ENCODE peak calls at places on chromosomes 16 and 17, in seven cellular contexts. One of them, this sample, is unnamed.

GRCh38 chr16:83215417-83216001 is 588.7 kb downstream of the CDH13 start:
- DNase-seq in trophoblast cell: no peak
- DNase-seq in H1: peak
- DNase-seq in neuronal stem cell: peak
- DNase-seq in mesendoderm: peak
- DNase-seq in mesenchymal stem cell: peak
- DNase-seq in IMR-90: peak
- DNase-seq in this sample: peak

GRCh38 chr16:35743101-35743692 is 2283.8 kb downstream of the TP53TG3F start:
- DNase-seq in mesenchymal stem cell: no peak
- DNase-seq in mesendoderm: no peak
- DNase-seq in neuronal stem cell: no peak
- DNase-seq in trophoblast cell: no peak
- DNase-seq in H1: no peak
- DNase-seq in IMR-90: no peak
- DNase-seq in this sample: no peak

GRCh38 chr17:49728425-49728824 is 20.7 kb upstream of the SLC35B1 start:
- DNase-seq in IMR-90: no peak
- DNase-seq in trophoblast cell: no peak
- DNase-seq in mesendoderm: no peak
- DNase-seq in neuronal stem cell: no peak
- DNase-seq in H1: no peak
- DNase-seq in mesenchymal stem cell: no peak
- DNase-seq in this sample: no peak

GRCh38 chr17:59365383-59365981 is 34.0 kb downstream of the YPEL2 start:
- DNase-seq in IMR-90: no peak
- DNase-seq in neuronal stem cell: peak
- DNase-seq in mesenchymal stem cell: no peak
- DNase-seq in trophoblast cell: no peak
- DNase-seq in mesendoderm: peak
- DNase-seq in H1: no peak
- DNase-seq in this sample: no peak

GRCh38 chr17:21252289-21252874 is 828 bp downstream of the NATD1 start:
- DNase-seq in mesenchymal stem cell: no peak
- DNase-seq in IMR-90: no peak
- DNase-seq in H1: no peak
- DNase-seq in mesendoderm: no peak
- DNase-seq in neuronal stem cell: no peak
- DNase-seq in trophoblast cell: no peak
- DNase-seq in this sample: no peak

GRCh38 chr17:77100009-77100408 is 40.8 kb upstream of the SEC14L1 start:
- DNase-seq in neuronal stem cell: no peak
- DNase-seq in trophoblast cell: peak
- DNase-seq in mesenchymal stem cell: no peak
- DNase-seq in mesendoderm: no peak
- DNase-seq in IMR-90: no peak
- DNase-seq in H1: no peak
- DNase-seq in this sample: no peak

GRCh38 chr16:25691519-25692091 is at the start of gene HS3ST4:
- DNase-seq in H1: no peak
- DNase-seq in neuronal stem cell: peak
- DNase-seq in mesendoderm: peak
- DNase-seq in IMR-90: no peak
- DNase-seq in mesenchymal stem cell: no peak
- DNase-seq in trophoblast cell: no peak
- DNase-seq in this sample: peak

GRCh38 chr16:66205287-66206167 is 161.0 kb upstream of the CDH5 start:
- DNase-seq in neuronal stem cell: no peak
- DNase-seq in trophoblast cell: no peak
- DNase-seq in IMR-90: peak
- DNase-seq in mesenchymal stem cell: no peak
- DNase-seq in H1: no peak
- DNase-seq in mesendoderm: no peak
- DNase-seq in this sample: no peak

GRCh38 chr17:49616086-49616485 is 40.4 kb downstream of the NXPH3 start:
- DNase-seq in mesendoderm: peak
- DNase-seq in IMR-90: no peak
- DNase-seq in H1: no peak
- DNase-seq in trophoblast cell: no peak
- DNase-seq in neuronal stem cell: no peak
- DNase-seq in mesenchymal stem cell: no peak
- DNase-seq in this sample: no peak

GRCh38 chr17:17928422-17929386 is 43.5 kb downstream of the TOM1L2 start:
- DNase-seq in H1: no peak
- DNase-seq in neuronal stem cell: no peak
- DNase-seq in trophoblast cell: no peak
- DNase-seq in IMR-90: no peak
- DNase-seq in mesenchymal stem cell: no peak
- DNase-seq in mesendoderm: no peak
- DNase-seq in this sample: no peak

GRCh38 chr17:65830356-65830755 is 268.9 kb upstream of the AXIN2 start:
- DNase-seq in H1: no peak
- DNase-seq in mesenchymal stem cell: no peak
- DNase-seq in IMR-90: no peak
- DNase-seq in mesendoderm: no peak
- DNase-seq in neuronal stem cell: no peak
- DNase-seq in trophoblast cell: no peak
- DNase-seq in this sample: no peak

DNA sequence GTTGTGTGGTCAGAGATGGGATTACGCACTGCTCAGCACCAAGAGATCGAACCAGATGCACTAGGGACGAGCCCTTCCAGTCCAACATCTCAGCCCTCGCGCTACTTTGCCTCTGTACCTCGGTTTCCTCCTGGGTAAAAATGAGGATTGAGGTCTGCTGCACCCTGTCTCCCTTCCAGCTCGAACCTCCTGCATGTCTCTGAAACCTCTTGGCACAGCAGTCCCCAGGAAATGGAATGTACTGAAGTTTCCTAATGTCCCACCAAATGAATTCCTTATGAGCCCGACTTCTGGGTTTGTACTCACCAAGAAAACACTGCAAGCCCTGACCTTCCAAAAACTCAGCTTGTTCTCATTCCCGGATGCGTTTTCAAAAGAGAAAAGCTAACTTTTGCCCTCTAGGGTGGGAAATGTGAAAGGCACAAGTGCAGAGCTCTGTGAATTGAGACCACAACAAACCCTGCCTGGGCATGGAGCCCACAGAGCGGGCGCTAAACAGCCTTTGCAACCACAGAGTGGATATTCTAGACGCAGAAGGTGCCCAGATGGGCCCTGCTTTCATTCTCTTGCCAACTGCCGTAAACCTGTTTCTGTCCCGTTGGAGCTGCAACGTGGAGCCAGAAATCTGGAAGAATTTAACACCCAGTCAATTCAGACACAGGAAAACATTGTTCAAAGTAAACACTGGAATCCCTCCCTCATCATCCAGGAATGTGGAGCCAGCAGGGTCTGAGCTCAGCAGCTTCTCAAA is 10.3 kb downstream of the CDRT4 start:
- DNase-seq in trophoblast cell: no peak
- DNase-seq in H1: no peak
- DNase-seq in mesenchymal stem cell: peak
- DNase-seq in mesendoderm: peak
- DNase-seq in IMR-90: peak
- DNase-seq in neuronal stem cell: no peak
- DNase-seq in this sample: no peak
- H2BK5ac ChIP-seq in trophoblast cell: no peak
- H2BK5ac ChIP-seq in H1: no peak
- H2BK5ac ChIP-seq in mesenchymal stem cell: no peak
- H2BK5ac ChIP-seq in mesendoderm: no peak
- H2BK5ac ChIP-seq in IMR-90: peak
- H2BK5ac ChIP-seq in neuronal stem cell: no peak
- H2BK5ac ChIP-seq in this sample: no peak

GRCh38 chr17:82819015-82819414 is 20.8 kb downstream of the ZNF750 start:
- DNase-seq in trophoblast cell: no peak
- DNase-seq in H1: no peak
- DNase-seq in IMR-90: no peak
- DNase-seq in mesenchymal stem cell: no peak
- DNase-seq in mesendoderm: no peak
- DNase-seq in neuronal stem cell: no peak
- DNase-seq in this sample: no peak
- H2BK5ac ChIP-seq in trophoblast cell: no peak
- H2BK5ac ChIP-seq in H1: no peak
- H2BK5ac ChIP-seq in IMR-90: no peak
- H2BK5ac ChIP-seq in mesenchymal stem cell: no peak
- H2BK5ac ChIP-seq in mesendoderm: no peak
- H2BK5ac ChIP-seq in neuronal stem cell: no peak
- H2BK5ac ChIP-seq in this sample: no peak

GRCh38 chr17:79942591-79943353 is 92.9 kb downstream of the TBC1D16 start:
- DNase-seq in IMR-90: peak
- DNase-seq in trophoblast cell: no peak
- DNase-seq in H1: no peak
- DNase-seq in mesendoderm: no peak
- DNase-seq in neuronal stem cell: no peak
- DNase-seq in mesenchymal stem cell: no peak
- DNase-seq in this sample: peak

GRCh38 chr17:79942011-79942405 is 93.7 kb downstream of the TBC1D16 start:
- DNase-seq in H1: no peak
- DNase-seq in trophoblast cell: no peak
- DNase-seq in mesendoderm: no peak
- DNase-seq in IMR-90: no peak
- DNase-seq in mesenchymal stem cell: no peak
- DNase-seq in neuronal stem cell: no peak
- DNase-seq in this sample: no peak

GRCh38 chr17:79940381-79941087 is 95.1 kb downstream of the TBC1D16 start:
- DNase-seq in H1: no peak
- DNase-seq in mesendoderm: no peak
- DNase-seq in trophoblast cell: no peak
- DNase-seq in IMR-90: no peak
- DNase-seq in mesenchymal stem cell: no peak
- DNase-seq in neuronal stem cell: no peak
- DNase-seq in this sample: no peak

GRCh38 chr17:79939755-79940154 is 95.9 kb downstream of the TBC1D16 start:
- DNase-seq in neuronal stem cell: no peak
- DNase-seq in H1: no peak
- DNase-seq in mesenchymal stem cell: no peak
- DNase-seq in IMR-90: no peak
- DNase-seq in trophoblast cell: no peak
- DNase-seq in mesendoderm: no peak
- DNase-seq in this sample: no peak

GRCh38 chr17:79941088-79942010 is 94.3 kb downstream of the TBC1D16 start:
- DNase-seq in neuronal stem cell: no peak
- DNase-seq in mesenchymal stem cell: no peak
- DNase-seq in IMR-90: no peak
- DNase-seq in H1: no peak
- DNase-seq in trophoblast cell: no peak
- DNase-seq in mesendoderm: no peak
- DNase-seq in this sample: no peak
- H2BK5ac ChIP-seq in neuronal stem cell: no peak
- H2BK5ac ChIP-seq in mesenchymal stem cell: no peak
- H2BK5ac ChIP-seq in IMR-90: no peak
- H2BK5ac ChIP-seq in H1: no peak
- H2BK5ac ChIP-seq in trophoblast cell: no peak
- H2BK5ac ChIP-seq in mesendoderm: no peak
- H2BK5ac ChIP-seq in this sample: no peak

DNA sequence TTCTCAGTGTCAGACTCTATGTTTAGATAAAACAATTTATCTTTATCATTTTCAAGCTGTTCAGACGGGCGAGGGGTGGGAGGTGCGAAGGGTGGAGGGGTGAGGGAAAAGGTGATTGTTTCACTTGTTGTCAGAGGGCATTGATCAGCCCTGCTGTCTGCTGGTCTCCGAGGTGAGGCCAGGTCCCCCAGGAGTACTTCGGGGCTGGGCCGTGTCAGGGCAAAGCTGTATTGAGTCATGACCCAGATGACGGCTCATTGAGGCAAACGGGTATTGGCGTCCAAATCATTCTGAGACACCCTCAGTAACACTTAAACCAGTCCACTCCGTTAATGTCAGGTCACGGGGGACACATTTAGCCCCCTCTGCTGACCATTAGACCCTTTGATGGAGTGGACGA is 502.0 kb upstream of the ZFHX3 start:
- DNase-seq in mesenchymal stem cell: no peak
- DNase-seq in neuronal stem cell: no peak
- DNase-seq in IMR-90: no peak
- DNase-seq in H1: no peak
- DNase-seq in mesendoderm: peak
- DNase-seq in trophoblast cell: no peak
- DNase-seq in this sample: no peak
- H2BK5ac ChIP-seq in mesenchymal stem cell: no peak
- H2BK5ac ChIP-seq in neuronal stem cell: no peak
- H2BK5ac ChIP-seq in IMR-90: no peak
- H2BK5ac ChIP-seq in H1: no peak
- H2BK5ac ChIP-seq in mesendoderm: peak
- H2BK5ac ChIP-seq in trophoblast cell: no peak
- H2BK5ac ChIP-seq in this sample: no peak

DNA sequence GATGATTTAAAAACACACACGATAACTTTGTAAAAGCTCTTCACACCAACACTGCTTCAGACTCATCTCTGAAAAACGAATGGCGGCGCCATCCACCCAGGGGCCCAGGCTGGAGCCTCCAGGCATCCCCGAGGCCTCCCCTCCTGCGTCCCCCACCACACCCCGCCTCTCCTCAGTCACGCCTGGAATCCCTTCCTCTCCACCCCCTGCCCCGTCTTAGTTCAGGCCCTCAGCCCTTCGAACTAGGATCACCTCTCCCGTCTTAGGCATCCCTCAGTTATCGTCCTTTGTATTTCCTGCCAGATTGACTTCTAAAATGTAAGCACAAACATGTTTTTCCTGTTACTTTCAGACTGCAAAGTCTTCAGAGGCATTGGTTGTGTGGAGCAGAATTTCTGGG is 58.3 kb downstream of the NDEL1 start:
- DNase-seq in mesenchymal stem cell: no peak
- DNase-seq in IMR-90: no peak
- DNase-seq in mesendoderm: no peak
- DNase-seq in H1: no peak
- DNase-seq in neuronal stem cell: no peak
- DNase-seq in trophoblast cell: peak
- DNase-seq in this sample: no peak
- H2BK5ac ChIP-seq in mesenchymal stem cell: no peak
- H2BK5ac ChIP-seq in IMR-90: no peak
- H2BK5ac ChIP-seq in mesendoderm: no peak
- H2BK5ac ChIP-seq in H1: no peak
- H2BK5ac ChIP-seq in neuronal stem cell: no peak
- H2BK5ac ChIP-seq in trophoblast cell: no peak
- H2BK5ac ChIP-seq in this sample: no peak

DNA sequence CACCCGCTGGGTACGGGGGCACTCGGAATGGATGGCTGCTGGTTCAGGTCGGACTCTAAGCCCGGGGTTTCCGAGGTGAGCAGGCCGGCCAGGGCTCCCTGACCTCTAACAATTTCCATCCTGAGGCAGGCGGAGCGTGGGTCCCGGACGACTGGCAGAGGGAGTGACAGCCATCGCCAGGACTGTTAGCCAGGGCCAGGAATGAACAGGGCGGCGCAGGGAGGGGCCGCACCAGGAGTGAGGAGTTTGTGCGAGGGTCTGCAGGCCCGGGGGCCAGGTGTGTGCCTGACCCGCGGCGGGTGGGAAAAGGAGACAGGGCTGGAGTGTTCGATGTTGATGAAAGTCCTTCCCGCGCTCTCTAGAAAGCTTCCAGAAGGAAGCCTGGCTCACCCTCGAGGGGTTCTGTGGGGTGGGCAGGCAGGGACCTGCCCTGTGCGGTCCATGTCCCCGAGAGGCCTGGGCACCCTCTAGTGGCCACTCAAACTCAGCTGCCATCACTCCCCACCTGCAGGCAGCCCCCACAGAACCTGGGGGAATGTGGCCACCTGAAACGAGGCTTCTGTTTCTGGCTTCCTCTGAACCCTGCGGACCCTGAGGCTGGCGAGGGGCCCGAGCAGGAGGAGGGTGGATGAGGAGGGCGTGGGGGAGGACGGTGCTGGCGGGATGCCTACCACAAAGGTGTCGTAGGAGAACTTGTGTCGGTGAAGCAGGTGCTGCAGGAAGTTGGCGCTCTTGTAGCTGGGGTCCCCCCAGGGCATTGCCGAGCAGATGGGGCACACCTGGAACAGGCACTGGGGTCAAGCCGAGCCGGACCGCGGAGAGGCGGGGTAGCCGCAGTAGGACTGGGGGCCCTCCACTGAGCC is 8.1 kb downstream of the RNF166 start:
- DNase-seq in mesendoderm: no peak
- DNase-seq in neuronal stem cell: no peak
- DNase-seq in IMR-90: no peak
- DNase-seq in trophoblast cell: no peak
- DNase-seq in H1: no peak
- DNase-seq in mesenchymal stem cell: no peak
- DNase-seq in this sample: peak
- H2BK5ac ChIP-seq in mesendoderm: no peak
- H2BK5ac ChIP-seq in neuronal stem cell: no peak
- H2BK5ac ChIP-seq in IMR-90: no peak
- H2BK5ac ChIP-seq in trophoblast cell: no peak
- H2BK5ac ChIP-seq in H1: no peak
- H2BK5ac ChIP-seq in mesenchymal stem cell: no peak
- H2BK5ac ChIP-seq in this sample: no peak